ENCODE peak calls at places on chromosomes 12 and 14, in ten cellular contexts. I is nephron progenitor cell; T is mesothelial cell of epicardium; R is A549; L is glutamatergic neuron; Z is AG10803; N is tibial artery; K is colonic mucosa; G is RWPE1; W is CD8-positive, alpha-beta T cell. C is an unnamed sample.

GRCh38 chr12:91171475-91171874 is 11.1 kb downstream of the DCN start:
- DNase-seq in I (no peak), T (no peak), R (no peak), L (peak; percentile 23), Z (no peak), N (no peak), K (no peak), G (no peak), W (no peak), C (no peak)

GRCh38 chr14:54369343-54369742 is 27.5 kb upstream of the CDKN3 start:
- DNase-seq in I (no peak), T (no peak), R (no peak), L (no peak), Z (peak; percentile 31), N (no peak), K (no peak), G (no peak), W (no peak), C (no peak)

GRCh38 chr12:122206111-122206881 is 2.8 kb downstream of the B3GNT4 start:
- DNase-seq in I (no peak), T (no peak), R (no peak), L (no peak), Z (no peak), N (peak; percentile 64), K (no peak), G (no peak), W (no peak), C (no peak)

GRCh38 chr12:103880299-103881142 is 39.5 kb upstream of the NT5DC3 start:
- DNase-seq in I (no peak), T (no peak), R (peak; percentile 16), L (no peak), Z (no peak), N (no peak), K (no peak), G (peak; percentile 69), W (no peak), C (no peak)

GRCh38 chr12:104604995-104605675 is 148.4 kb downstream of the CHST11 start:
- DNase-seq in I (peak; percentile 30), T (no peak), R (no peak), L (peak; percentile 46), Z (peak; percentile 24), N (peak; percentile 78), K (no peak), G (no peak), W (no peak), C (no peak)

GRCh38 chr12:122326597-122326996 is 60.3 kb upstream of the VPS33A start:
- DNase-seq in I (no peak), T (no peak), R (no peak), L (no peak), Z (no peak), N (no peak), K (no peak), G (no peak), W (no peak), C (no peak)

GRCh38 chr14:36647827-36648753 is 13.6 kb upstream of the PAX9 start:
- DNase-seq in I (peak; percentile 75), T (peak; percentile 65), R (peak; percentile 69), L (peak; percentile 65), Z (peak; percentile 48), N (peak; percentile 67), K (no peak), G (peak; percentile 45), W (no peak), C (no peak)

GRCh38 chr12:62785941-62786559 is 148.9 kb downstream of the PPM1H start:
- DNase-seq in I (no peak), T (no peak), R (peak; percentile 99), L (peak; percentile 69), Z (peak; percentile 93), N (no peak), K (no peak), G (peak; percentile 83), W (no peak), C (no peak)

GRCh38 chr12:81542065-81542464 is 217.1 kb downstream of the PPFIA2 start:
- DNase-seq in I (no peak), T (no peak), R (no peak), L (no peak), Z (no peak), N (no peak), K (no peak), G (no peak), W (no peak), C (no peak)

GRCh38 chr12:386651-387050 is 2.5 kb downstream of the KDM5A start:
- DNase-seq in I (no peak), T (no peak), R (no peak), L (no peak), Z (peak; percentile 57), N (no peak), K (no peak), G (no peak), W (no peak), C (no peak)

GRCh38 chr12:48996794-48997718 is 2.1 kb downstream of the DDN start:
- DNase-seq in I (peak; percentile 89), T (peak; percentile 82), R (peak; percentile 83), L (peak; percentile 93), Z (peak; percentile 65), N (peak; percentile 88), K (peak; percentile 82), G (no peak), W (peak; percentile 77), C (peak; percentile 60)
- TF ChIP-seq CTCF in I (peak; percentile 68), T (peak; percentile 75), R (peak; percentile 68), L (peak; percentile 66), Z (peak; percentile 80), N (peak; percentile 67), K (peak; percentile 63), G (peak; percentile 65), W (peak; percentile 62), C (peak; percentile 58)

GRCh38 chr12:34016361-34016760 is 5.9 kb upstream of the ALG10 start:
- DNase-seq in I (no peak), T (no peak), R (peak; percentile 13), L (no peak), Z (no peak), N (no peak), K (no peak), G (no peak), W (no peak), C (no peak)

GRCh38 chr12:34022079-34022830 is at the start of gene ALG10:
- DNase-seq in I (peak; percentile 89), T (peak; percentile 91), R (peak; percentile 98), L (peak; percentile 94), Z (peak; percentile 97), N (peak; percentile 98), K (peak; percentile 98), G (peak; percentile 84), W (peak; percentile 97), C (peak; percentile 89)
- TF ChIP-seq CTCF in I (peak; percentile 64), T (peak; percentile 91), R (peak; percentile 85), L (peak; percentile 92), Z (peak; percentile 74), N (peak; percentile 65), K (peak; percentile 43), G (peak; percentile 52), W (peak; percentile 72), C (peak; percentile 71)

GRCh38 chr14:75982724-75983358 is 1.0 kb upstream of the TGFB3 start:
- DNase-seq in I (no peak), T (no peak), R (peak; percentile 35), L (no peak), Z (peak; percentile 78), N (peak; percentile 77), K (peak; percentile 57), G (peak; percentile 37), W (no peak), C (no peak)

GRCh38 chr14:75986439-75986765 is 839 bp downstream of the IFT43 start:
- DNase-seq in I (no peak), T (no peak), R (no peak), L (no peak), Z (peak; percentile 28), N (no peak), K (no peak), G (no peak), W (no peak), C (no peak)

GRCh38 chr14:75987201-75987970 is 1.8 kb downstream of the IFT43 start:
- DNase-seq in I (no peak), T (no peak), R (no peak), L (no peak), Z (no peak), N (no peak), K (no peak), G (no peak), W (no peak), C (no peak)

GRCh38 chr14:75984674-75985073 is 889 bp upstream of the IFT43 start:
- DNase-seq in I (no peak), T (no peak), R (no peak), L (no peak), Z (no peak), N (no peak), K (no peak), G (no peak), W (no peak), C (no peak)

GRCh38 chr14:75985618-75986438 is at the start of gene IFT43:
- DNase-seq in I (peak; percentile 85), T (peak; percentile 86), R (peak; percentile 78), L (peak; percentile 88), Z (peak; percentile 73), N (peak; percentile 94), K (peak; percentile 96), G (peak; percentile 77), W (peak; percentile 94), C (peak; percentile 91)
- TF ChIP-seq CTCF in I (no peak), T (no peak), R (no peak), L (no peak), Z (no peak), N (peak; percentile 10), K (no peak), G (no peak), W (no peak), C (no peak)

GRCh38 chr12:6701078-6701768 is 608 bp upstream of the PIANP start:
- DNase-seq in I (no peak), T (no peak), R (no peak), L (no peak), Z (no peak), N (no peak), K (no peak), G (no peak), W (no peak), C (no peak)
- TF ChIP-seq CTCF in I (no peak), T (no peak), R (no peak), L (no peak), Z (no peak), N (no peak), K (no peak), G (no peak), W (no peak), C (no peak)